ENCODE peak calls at places on chromosomes 12 and 14, in seven cellular contexts. O, H, L, N, P, G and Z are unnamed samples.

GRCh38 chr12:128116537-128116936 is 150.4 kb upstream of the TMEM132C start:
- DNase-seq in O (no peak), H (no peak), L (no peak), N (no peak), P (no peak), G (no peak), Z (no peak)

GRCh38 chr12:68776976-68777610 is 30.9 kb upstream of the MDM2 start:
- DNase-seq in O (no peak), H (no peak), L (no peak), N (no peak), P (no peak), G (no peak), Z (no peak)

GRCh38 chr14:55780156-55780946 is 200.3 kb downstream of the KTN1 start:
- DNase-seq in O (peak), H (peak), L (no peak), N (peak), P (no peak), G (peak), Z (peak)

GRCh38 chr12:45966486-45966885 is 23.9 kb downstream of the SCAF11 start:
- DNase-seq in O (no peak), H (peak), L (no peak), N (no peak), P (no peak), G (no peak), Z (no peak)

GRCh38 chr14:96071561-96071960 is 32.4 kb downstream of the C14orf132 start:
- DNase-seq in O (no peak), H (no peak), L (no peak), N (no peak), P (no peak), G (peak), Z (no peak)

GRCh38 chr12:132061641-132062430 is 82.3 kb downstream of the DDX51 start:
- DNase-seq in O (no peak), H (no peak), L (no peak), N (no peak), P (no peak), G (no peak), Z (no peak)

GRCh38 chr12:67716817-67717216 is 68.3 kb downstream of the DYRK2 start:
- DNase-seq in O (no peak), H (peak), L (no peak), N (no peak), P (no peak), G (no peak), Z (no peak)

GRCh38 chr12:77060136-77060882 is 5.1 kb downstream of the E2F7 start:
- DNase-seq in O (no peak), H (no peak), L (no peak), N (no peak), P (no peak), G (no peak), Z (no peak)

GRCh38 chr12:30823140-30823669 is 68.5 kb upstream of the CAPRIN2 start:
- DNase-seq in O (peak), H (peak), L (peak), N (peak), P (no peak), G (peak), Z (no peak)

GRCh38 chr12:3662516-3662915 is 90.4 kb downstream of the CRACR2A start:
- DNase-seq in O (no peak), H (no peak), L (no peak), N (no peak), P (no peak), G (no peak), Z (no peak)

GRCh38 chr14:31961881-31962280 is 115.2 kb upstream of the ARHGAP5 start:
- DNase-seq in O (no peak), H (no peak), L (no peak), N (no peak), P (no peak), G (no peak), Z (no peak)

GRCh38 chr14:43168374-43168925 is 1338.6 kb downstream of the FSCB start:
- DNase-seq in O (no peak), H (no peak), L (no peak), N (no peak), P (no peak), G (no peak), Z (no peak)

GRCh38 chr12:16299403-16299802 is 21.9 kb upstream of the SLC15A5 start:
- DNase-seq in O (no peak), H (peak), L (no peak), N (no peak), P (no peak), G (no peak), Z (no peak)

GRCh38 chr12:1972856-1973317 is 31.4 kb downstream of the DCP1B start:
- DNase-seq in O (no peak), H (peak), L (peak), N (peak), P (no peak), G (peak), Z (no peak)

GRCh38 chr14:93056166-93056839 is 59.4 kb downstream of the ITPK1 start:
- DNase-seq in O (no peak), H (no peak), L (no peak), N (no peak), P (no peak), G (no peak), Z (no peak)

GRCh38 chr12:101738920-101739665 is at the start of gene SYCP3:
- DNase-seq in O (no peak), H (no peak), L (no peak), N (no peak), P (no peak), G (no peak), Z (no peak)

GRCh38 chr12:124501080-124501642 is 66.3 kb downstream of the NCOR2 start:
- DNase-seq in O (no peak), H (no peak), L (no peak), N (no peak), P (no peak), G (no peak), Z (no peak)

GRCh38 chr14:95465936-95466335 is 50.5 kb downstream of the SYNE3 start:
- DNase-seq in O (no peak), H (no peak), L (no peak), N (no peak), P (no peak), G (no peak), Z (no peak)

GRCh38 chr12:87678453-87678852 is 350.7 kb downstream of the C12orf50 start:
- DNase-seq in O (no peak), H (peak), L (no peak), N (no peak), P (no peak), G (no peak), Z (no peak)

GRCh38 chr12:109752117-109753053 is 38.8 kb downstream of the FAM222A start:
- DNase-seq in O (no peak), H (no peak), L (peak), N (peak), P (no peak), G (no peak), Z (no peak)

GRCh38 chr12:109836916-109837315 is 3.7 kb upstream of the TRPV4 start:
- DNase-seq in O (peak), H (no peak), L (no peak), N (no peak), P (no peak), G (no peak), Z (peak)

GRCh38 chr12:101173197-101173749 is 36.8 kb downstream of the SLC5A8 start:
- DNase-seq in O (no peak), H (no peak), L (no peak), N (no peak), P (no peak), G (no peak), Z (peak)

GRCh38 chr12:40336573-40337199 is 111.9 kb downstream of the LRRK2 start:
- DNase-seq in O (no peak), H (peak), L (no peak), N (no peak), P (no peak), G (no peak), Z (no peak)

GRCh38 chr12:40344312-40344711 is 119.5 kb downstream of the LRRK2 start:
- DNase-seq in O (no peak), H (no peak), L (no peak), N (no peak), P (no peak), G (no peak), Z (no peak)

GRCh38 chr12:40338071-40338470 is 113.3 kb downstream of the LRRK2 start:
- DNase-seq in O (no peak), H (no peak), L (no peak), N (no peak), P (no peak), G (no peak), Z (no peak)

DNA sequence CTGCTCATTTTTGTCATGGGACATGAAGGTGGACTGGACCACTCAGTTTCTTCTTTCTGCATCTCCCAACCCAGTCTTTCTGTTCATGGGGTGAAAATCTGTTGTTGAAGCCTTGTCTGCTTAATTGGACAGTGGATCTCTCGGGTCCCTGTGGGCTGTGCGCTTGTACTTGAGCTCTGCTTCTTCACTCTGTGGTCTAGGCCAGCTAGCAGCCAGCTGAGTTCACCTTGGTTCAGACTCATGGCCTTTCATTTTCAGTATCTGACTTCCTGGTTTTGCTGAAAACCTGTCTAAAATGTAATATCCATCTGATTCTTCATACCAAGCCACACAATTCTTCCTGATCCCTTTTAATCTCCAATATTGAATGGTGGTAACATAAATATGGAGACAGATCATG is 117.2 kb downstream of the LRRK2 start:
- DNase-seq in O (no peak), H (no peak), L (no peak), N (no peak), P (no peak), G (no peak), Z (no peak)
- H3K27ac ChIP-seq in O (no peak), H (no peak), L (no peak), N (no peak), P (no peak), G (no peak), Z (no peak)

DNA sequence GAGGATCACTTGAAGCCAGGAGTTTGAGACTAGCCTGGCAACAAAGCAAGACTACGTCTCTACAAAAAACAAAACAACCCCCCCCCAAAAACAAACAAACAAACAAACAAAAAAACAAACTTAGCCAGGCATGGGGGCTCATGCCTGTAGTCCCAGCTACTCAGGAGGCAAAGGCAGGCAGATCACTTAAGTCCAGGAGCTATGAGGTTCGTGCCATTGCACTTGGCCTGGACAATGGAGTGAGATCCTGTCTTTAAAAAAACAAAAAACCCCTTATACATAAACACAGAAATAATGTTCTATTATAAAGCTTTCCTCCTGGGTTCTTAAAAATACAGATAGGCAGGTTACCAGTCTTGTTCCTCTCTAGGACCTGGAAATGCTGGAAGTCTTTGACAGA is 1.6 kb downstream of the GTSF1 start:
- DNase-seq in O (no peak), H (no peak), L (no peak), N (no peak), P (no peak), G (no peak), Z (no peak)
- H3K4me3 ChIP-seq in O (no peak), H (no peak), L (no peak), N (no peak), P (no peak), G (no peak), Z (no peak)

GRCh38 chr14:69355955-69356321 is 42.2 kb downstream of the ERH start:
- DNase-seq in O (no peak), H (peak), L (no peak), N (peak), P (no peak), G (peak), Z (no peak)
- H3K27ac ChIP-seq in O (no peak), H (no peak), L (peak), N (no peak), P (no peak), G (peak), Z (no peak)

DNA sequence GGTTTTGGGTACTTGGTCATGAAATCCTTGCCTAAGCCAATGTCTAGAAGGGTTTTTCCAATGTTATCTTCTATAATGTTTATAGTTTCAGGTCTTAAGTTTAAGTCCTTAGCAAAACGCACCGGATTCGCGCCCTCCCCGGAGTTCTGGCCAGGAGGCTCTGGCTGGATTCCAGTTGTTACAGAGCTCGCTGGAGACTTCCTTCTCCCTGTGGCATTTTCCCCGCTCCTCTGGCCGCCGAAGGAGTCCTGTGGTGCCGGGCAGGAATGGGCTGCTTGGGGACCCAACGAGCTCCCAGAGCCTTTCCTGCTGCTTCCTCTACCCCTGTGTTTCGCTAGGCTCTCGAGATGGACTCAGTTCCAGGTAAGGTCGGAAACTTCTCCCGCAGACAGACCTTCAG is 335.9 kb downstream of the AEBP2 start:
- DNase-seq in O (no peak), H (no peak), L (no peak), N (no peak), P (no peak), G (no peak), Z (no peak)
- H3K4me3 ChIP-seq in O (no peak), H (no peak), L (no peak), N (no peak), P (no peak), G (no peak), Z (no peak)

GRCh38 chr12:62998454-62998853 is 63.5 kb upstream of the PPM1H start:
- DNase-seq in O (no peak), H (no peak), L (no peak), N (no peak), P (no peak), G (no peak), Z (no peak)

GRCh38 chr12:62995097-62995496 is 60.1 kb upstream of the PPM1H start:
- DNase-seq in O (no peak), H (no peak), L (no peak), N (no peak), P (no peak), G (no peak), Z (no peak)
- H3K27ac ChIP-seq in O (no peak), H (no peak), L (no peak), N (no peak), P (no peak), G (no peak), Z (no peak)

GRCh38 chr12:49903700-49904423 is at the start of gene FAIM2:
- DNase-seq in O (no peak), H (peak), L (peak), N (peak), P (no peak), G (peak), Z (no peak)
- H3K4me3 ChIP-seq in O (no peak), H (no peak), L (peak), N (peak), P (no peak), G (peak), Z (peak)

GRCh38 chr12:108697905-108698304 is 33.4 kb downstream of the CORO1C start:
- DNase-seq in O (no peak), H (no peak), L (no peak), N (no peak), P (no peak), G (no peak), Z (no peak)
- H3K27ac ChIP-seq in O (no peak), H (peak), L (peak), N (no peak), P (peak), G (peak), Z (no peak)

DNA sequence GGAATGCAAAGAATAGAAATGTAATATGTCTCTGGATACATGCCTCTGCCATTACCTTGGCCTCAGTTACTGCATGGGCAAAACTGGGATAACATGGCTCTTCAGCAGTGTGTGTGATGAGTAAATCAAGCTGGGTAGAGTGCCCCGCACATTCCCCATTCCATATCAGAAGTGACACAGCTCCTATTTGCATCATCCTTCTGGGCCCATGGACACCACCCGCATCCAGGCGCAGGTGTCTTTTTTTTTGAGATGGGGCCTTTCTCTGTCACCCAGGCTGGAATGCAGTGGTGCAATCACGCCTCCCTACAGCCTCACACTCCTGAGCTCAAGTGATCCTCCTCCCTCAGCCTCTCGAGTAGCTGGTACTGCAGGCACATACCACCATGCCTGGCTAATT is 31.6 kb downstream of the KRT76 start:
- DNase-seq in O (no peak), H (no peak), L (no peak), N (no peak), P (no peak), G (no peak), Z (no peak)
- H3K4me3 ChIP-seq in O (no peak), H (no peak), L (no peak), N (no peak), P (no peak), G (no peak), Z (no peak)

GRCh38 chr12:94628369-94628768 is 22.0 kb downstream of the TMCC3 start:
- DNase-seq in O (no peak), H (no peak), L (no peak), N (no peak), P (no peak), G (no peak), Z (no peak)
- H3K27ac ChIP-seq in O (no peak), H (no peak), L (no peak), N (no peak), P (no peak), G (no peak), Z (no peak)